ENCODE peak calls at places on chromosomes 6 and 20, in four cellular contexts. F is cardiac muscle cell, E is tibial artery, X is astrocyte. O is an unnamed sample. For H3K36me3, the result is how much of the 10 kb centered on the place peaks cover.

GRCh38 chr6:77463881-77464867 is 883 bp upstream of the HTR1B start:
- DNase-seq in F (no peak), E (peak), X (no peak), O (no peak)

GRCh38 chr6:122365775-122366403 is 33.6 kb upstream of the HSF2 start:
- DNase-seq in F (no peak), E (no peak), X (no peak), O (no peak)

GRCh38 chr6:47672816-47673215 is 25.6 kb upstream of the ADGRF4 start:
- DNase-seq in F (no peak), E (no peak), X (peak), O (no peak)

GRCh38 chr20:3586111-3586510 is 77.1 kb downstream of the GFRA4 start:
- DNase-seq in F (no peak), E (no peak), X (no peak), O (no peak)

GRCh38 chr6:22789315-22789714 is 219.9 kb downstream of the HDGFL1 start:
- DNase-seq in F (no peak), E (no peak), X (no peak), O (no peak)

GRCh38 chr6:105359419-105360366 is 43.2 kb downstream of the PREP start:
- DNase-seq in F (peak), E (no peak), X (peak), O (peak)

GRCh38 chr6:124131779-124132178 is 328.1 kb downstream of the NKAIN2 start:
- DNase-seq in F (no peak), E (no peak), X (no peak), O (no peak)

GRCh38 chr6:166562726-166563125 is 23.8 kb downstream of the RAMACL start:
- DNase-seq in F (no peak), E (no peak), X (no peak), O (no peak)

GRCh38 chr6:141532211-141532610 is 600.5 kb upstream of the GJE1 start:
- DNase-seq in F (no peak), E (no peak), X (no peak), O (no peak)

GRCh38 chr6:1057490-1058135 is 254.3 kb upstream of the FOXQ1 start:
- DNase-seq in F (no peak), E (no peak), X (no peak), O (no peak)

GRCh38 chr6:24536466-24536865 is 41.7 kb downstream of the ALDH5A1 start:
- DNase-seq in F (peak), E (no peak), X (no peak), O (no peak)

GRCh38 chr6:158548418-158549161 is 11.3 kb upstream of the TMEM181 start:
- DNase-seq in F (no peak), E (no peak), X (peak), O (no peak)

GRCh38 chr20:4135385-4136077 is 120.2 kb upstream of the RNF24 start:
- DNase-seq in F (peak), E (no peak), X (peak), O (peak)

GRCh38 chr20:57451759-57452661 is 60.8 kb downstream of the RBM38 start:
- DNase-seq in F (peak), E (no peak), X (no peak), O (no peak)

GRCh38 chr6:5671162-5671561 is 335.6 kb downstream of the NRN1 start:
- DNase-seq in F (peak), E (no peak), X (peak), O (no peak)

GRCh38 chr6:46983007-46983411 is 59.1 kb downstream of the ADGRF1 start:
- DNase-seq in F (no peak), E (no peak), X (peak), O (no peak)

GRCh38 chr20:840858-841567 is 7.5 kb downstream of the FAM110A start:
- DNase-seq in F (no peak), E (no peak), X (no peak), O (no peak)

GRCh38 chr6:32868257-32868788 is 14.3 kb downstream of the PSMB9 start:
- DNase-seq in F (peak), E (peak), X (peak), O (peak)

GRCh38 chr6:90446164-90446563 is 140.7 kb downstream of the MAP3K7 start:
- DNase-seq in F (peak), E (no peak), X (peak), O (no peak)

GRCh38 chr6:134853111-134854055 is 96.5 kb downstream of the ALDH8A1 start:
- DNase-seq in F (peak), E (no peak), X (peak), O (peak)

GRCh38 chr6:56843476-56844349 is 111.2 kb upstream of the BEND6 start:
- DNase-seq in F (peak), E (peak), X (peak), O (peak)

GRCh38 chr6:82484001-82484400 is 120.4 kb downstream of the TPBG start:
- DNase-seq in F (no peak), E (no peak), X (no peak), O (no peak)

GRCh38 chr6:146985966-146986365 is 218.3 kb upstream of the STXBP5 start:
- DNase-seq in F (no peak), E (no peak), X (no peak), O (no peak)

GRCh38 chr6:142945446-142946180 is 637 bp upstream of the HIVEP2 start:
- DNase-seq in F (no peak), E (no peak), X (no peak), O (peak)

GRCh38 chr20:33812673-33813462 is 1.7 kb downstream of the CHMP4B start:
- DNase-seq in F (no peak), E (no peak), X (no peak), O (no peak)

GRCh38 chr6:6678811-6679210 is 90.3 kb downstream of the LY86 start:
- DNase-seq in F (no peak), E (no peak), X (no peak), O (no peak)

GRCh38 chr20:21074605-21075336 is 31.4 kb downstream of the LINC00237 start:
- DNase-seq in F (no peak), E (no peak), X (peak), O (no peak)

GRCh38 chr6:129766959-129767728 is 57.2 kb upstream of the ARHGAP18 start:
- DNase-seq in F (peak), E (no peak), X (peak), O (peak)

GRCh38 chr20:1119128-1119505 is 715 bp downstream of the PSMF1 start:
- DNase-seq in F (no peak), E (no peak), X (no peak), O (no peak)

GRCh38 chr6:118894425-118895240 is 681 bp downstream of the ASF1A start:
- DNase-seq in F (peak), E (peak), X (peak), O (peak)

GRCh38 chr6:26064619-26065257 is 22.5 kb upstream of the HFE start:
- DNase-seq in F (peak), E (no peak), X (peak), O (peak)

GRCh38 chr6:129936329-129937165 is 75.4 kb upstream of the TMEM244 start:
- DNase-seq in F (peak), E (no peak), X (peak), O (peak)

GRCh38 chr20:9053108-9053507 is 15.8 kb upstream of the PLCB4 start:
- DNase-seq in F (no peak), E (no peak), X (no peak), O (no peak)

GRCh38 chr6:64113703-64114102 is 478.1 kb downstream of the PHF3 start:
- DNase-seq in F (peak), E (no peak), X (no peak), O (no peak)

GRCh38 chr6:44598679-44599078 is 211.2 kb downstream of the CDC5L start:
- DNase-seq in F (no peak), E (no peak), X (no peak), O (no peak)

GRCh38 chr6:21595951-21596378 is 2.4 kb downstream of the SOX4 start:
- DNase-seq in F (no peak), E (no peak), X (no peak), O (no peak)

GRCh38 chr6:105810105-105810921 is 275.8 kb upstream of the PRDM1 start:
- DNase-seq in F (peak), E (no peak), X (peak), O (peak)

GRCh38 chr6:144285548-144285797 is 338 bp downstream of the UTRN start:
- DNase-seq in F (no peak), E (no peak), X (no peak), O (no peak)

GRCh38 chr20:49610701-49611538 is 43.0 kb upstream of the PTGIS start:
- DNase-seq in F (peak), E (peak), X (no peak), O (peak)

GRCh38 chr20:23244916-23245552 is 105.6 kb upstream of the NXT1 start:
- DNase-seq in F (no peak), E (no peak), X (no peak), O (no peak)

GRCh38 chr20:23242104-23242503 is 108.5 kb upstream of the NXT1 start:
- DNase-seq in F (no peak), E (no peak), X (no peak), O (no peak)

GRCh38 chr20:23242556-23243180 is 107.9 kb upstream of the NXT1 start:
- DNase-seq in F (no peak), E (no peak), X (no peak), O (no peak)

GRCh38 chr20:23244207-23244915 is 106.2 kb upstream of the NXT1 start:
- DNase-seq in F (peak), E (no peak), X (no peak), O (no peak)

DNA sequence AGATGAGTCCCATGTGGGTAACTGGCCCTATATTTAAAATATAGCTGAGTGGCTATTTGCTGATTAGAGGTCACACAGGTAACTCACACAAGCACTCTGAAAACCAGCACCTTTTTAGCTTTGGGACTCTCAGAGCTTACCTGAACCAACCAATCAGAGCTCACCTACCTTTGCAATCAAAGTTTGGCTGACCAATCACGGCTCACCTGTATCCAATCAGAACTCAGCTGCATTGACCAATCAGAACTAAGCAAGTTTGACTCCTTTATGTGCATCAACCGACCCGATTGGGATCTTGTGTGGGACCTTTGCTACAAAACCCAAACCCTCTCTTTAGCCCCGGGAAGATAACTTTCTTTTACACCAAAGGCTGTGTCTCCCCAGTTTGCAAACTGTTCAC is 106.8 kb upstream of the NXT1 start:
- DNase-seq in F (no peak), E (no peak), X (no peak), O (no peak)
- H3K4me3 ChIP-seq in F (no peak), E (no peak), X (no peak), O (no peak)

DNA sequence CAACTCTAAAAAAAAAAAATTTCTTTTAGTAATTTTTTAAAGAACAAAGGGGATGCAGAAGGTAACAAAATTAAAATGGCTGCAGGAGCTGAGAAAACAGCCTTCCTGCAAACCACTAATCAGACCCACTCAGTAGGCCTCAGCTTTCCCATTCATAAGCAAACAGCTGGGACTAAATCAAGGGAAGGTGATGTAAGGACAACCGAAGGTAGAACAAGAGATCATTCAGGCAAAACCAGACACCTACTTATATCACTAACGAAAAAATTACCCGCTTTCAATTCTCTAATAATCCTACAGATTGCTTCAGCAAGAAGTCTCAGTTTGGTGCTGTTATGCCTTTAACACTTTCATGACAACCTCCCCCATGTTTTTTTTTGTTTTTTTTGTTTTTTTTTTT is 124.0 kb downstream of the ZMYND8 start:
- DNase-seq in F (no peak), E (no peak), X (no peak), O (no peak)
- H3K36me3 ChIP-seq in F (under half), E (under half), X (under half), O (under half)

DNA sequence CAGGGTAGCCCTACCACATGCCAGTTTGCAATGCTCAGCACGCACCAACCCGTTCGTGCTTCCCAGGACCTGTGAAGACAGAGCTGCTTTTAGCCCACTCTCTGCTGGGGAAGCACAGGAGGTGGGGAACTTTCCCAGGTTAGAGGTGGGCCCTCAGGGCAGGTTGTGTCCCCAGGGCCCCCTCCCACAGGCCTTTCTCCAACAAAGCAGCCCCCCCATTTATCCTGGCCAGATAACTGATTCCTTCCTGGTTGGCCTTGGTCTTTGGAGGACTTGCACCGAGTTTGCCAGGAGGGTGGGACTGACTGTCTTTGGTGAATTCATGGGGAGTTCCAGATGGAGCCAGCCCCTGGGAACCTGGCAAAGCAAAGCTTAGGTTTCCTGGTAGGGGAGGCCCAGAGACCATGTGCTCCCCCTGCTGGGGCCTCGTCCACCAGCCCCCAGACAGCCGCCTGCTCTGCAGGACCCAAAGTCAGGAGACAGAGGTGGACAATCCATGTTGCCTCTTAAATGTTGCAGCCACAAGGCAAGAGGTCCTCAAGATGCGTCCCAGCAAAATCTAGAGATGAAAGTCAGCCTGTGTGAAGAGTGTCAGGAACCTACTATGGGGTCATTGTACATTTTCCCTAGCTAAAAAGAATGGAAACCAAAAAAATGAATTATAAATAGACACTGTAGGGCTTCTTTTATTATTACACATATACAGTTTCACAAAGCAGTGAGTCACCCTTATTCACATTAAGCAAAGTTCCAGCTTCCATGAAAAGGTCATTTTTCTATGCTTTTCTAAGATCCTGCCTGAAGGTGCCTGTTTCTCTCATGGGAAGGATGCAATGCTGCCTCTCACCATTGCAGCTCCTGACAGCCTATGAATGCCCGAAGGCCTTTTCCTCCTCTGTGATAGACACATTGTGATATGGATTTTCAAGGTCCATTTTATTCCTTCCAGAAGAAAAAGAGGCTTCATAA is 497.8 kb downstream of the PREX1 start:
- DNase-seq in F (peak), E (no peak), X (peak), O (no peak)
- TF ChIP-seq CTCF in F (peak), E (no peak), X (peak), O (peak)

GRCh38 chr20:62958388-62959100 is 6.0 kb downstream of the SLC17A9 start:
- DNase-seq in F (no peak), E (no peak), X (no peak), O (no peak)
- H3K4me3 ChIP-seq in F (no peak), E (no peak), X (no peak), O (no peak)

DNA sequence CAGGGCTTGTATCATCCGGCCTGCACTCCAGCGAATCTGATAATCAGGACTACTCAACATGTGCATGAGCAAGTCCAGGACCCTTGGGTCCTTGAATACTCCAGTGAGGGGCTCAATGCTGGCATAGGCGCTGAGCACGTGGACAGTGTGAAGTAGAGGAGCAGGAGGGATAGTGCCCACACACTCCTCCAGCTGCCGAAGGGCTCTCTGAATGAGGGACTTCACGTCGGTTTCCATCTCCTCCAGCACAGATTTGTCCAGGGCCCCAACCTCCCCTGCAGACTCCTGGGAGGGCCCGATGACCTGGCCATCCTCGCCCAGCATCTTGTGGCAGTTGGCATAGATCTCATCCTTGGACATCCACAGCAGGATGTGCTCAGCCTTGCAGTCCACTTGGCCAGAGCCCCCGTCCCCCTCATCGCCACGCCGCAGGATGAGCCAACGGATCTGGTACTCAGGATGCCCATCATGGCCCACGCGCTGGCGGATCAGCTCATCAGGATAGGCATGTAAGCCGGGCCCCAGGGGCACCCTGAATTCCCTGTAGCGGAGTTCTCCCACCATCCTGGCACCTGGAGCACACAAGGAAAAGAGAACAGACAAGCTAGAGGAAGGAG is 1.3 kb downstream of the CUL7 start:
- DNase-seq in F (no peak), E (no peak), X (no peak), O (no peak)
- H3K36me3 ChIP-seq in F (under half), E (under half), X (under half), O (under half)

DNA sequence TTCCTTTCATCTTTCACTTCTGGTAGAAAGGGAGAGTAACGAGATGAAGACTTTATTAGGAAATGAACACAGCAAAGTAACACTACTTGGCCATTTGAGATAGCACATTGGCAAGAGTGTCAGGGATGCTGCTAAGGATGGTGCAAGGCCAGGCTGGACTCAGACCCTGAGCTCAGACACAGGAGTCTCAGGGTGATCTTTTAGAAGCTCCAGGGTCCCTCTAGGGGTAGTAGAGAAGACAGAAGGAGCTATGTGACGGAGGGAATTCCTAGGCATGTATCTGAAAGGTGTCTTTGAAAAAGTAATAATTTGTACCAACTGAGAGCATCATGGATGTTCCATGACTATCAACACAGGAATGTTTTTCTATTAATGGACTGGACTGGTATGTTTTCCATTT is 436.5 kb downstream of the DHX35 start:
- DNase-seq in F (no peak), E (no peak), X (no peak), O (no peak)
- TF ChIP-seq CTCF in F (no peak), E (no peak), X (no peak), O (no peak)

DNA sequence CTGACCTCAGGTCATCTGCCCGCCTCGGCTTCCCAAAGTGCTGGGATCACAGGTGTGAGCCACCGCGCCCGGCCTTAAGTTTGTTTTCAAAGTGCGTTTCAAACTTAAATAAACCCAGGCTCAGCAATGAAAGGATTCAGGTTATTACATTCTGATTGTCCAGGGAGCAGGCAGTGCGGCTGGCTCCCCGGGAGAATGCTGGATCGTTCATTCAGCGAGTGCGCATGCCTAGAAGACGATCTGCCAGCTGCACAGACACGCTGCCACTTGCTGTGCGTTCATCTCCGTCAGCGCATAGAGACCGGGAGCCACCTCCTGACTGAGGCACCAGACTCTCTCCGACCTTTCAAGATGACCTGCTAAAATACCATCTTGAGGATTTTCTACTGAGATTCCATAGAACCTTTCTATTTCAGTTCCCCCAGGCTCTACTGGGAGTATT is 163.9 kb upstream of the ZNF217 start:
- DNase-seq in F (no peak), E (no peak), X (no peak), O (no peak)
- H3K4me3 ChIP-seq in F (no peak), E (no peak), X (no peak), O (no peak)

GRCh38 chr20:19967441-19967840 is 49.7 kb upstream of the NAA20 start:
- DNase-seq in F (no peak), E (no peak), X (no peak), O (no peak)

GRCh38 chr20:19966840-19967239 is 50.3 kb upstream of the NAA20 start:
- DNase-seq in F (no peak), E (no peak), X (no peak), O (no peak)

GRCh38 chr20:19962958-19963357 is 54.2 kb upstream of the NAA20 start:
- DNase-seq in F (no peak), E (no peak), X (no peak), O (no peak)

GRCh38 chr20:19961298-19961697 is 55.9 kb upstream of the NAA20 start:
- DNase-seq in F (no peak), E (no peak), X (no peak), O (no peak)

GRCh38 chr20:19964289-19965263 is 52.6 kb upstream of the NAA20 start:
- DNase-seq in F (peak), E (peak), X (peak), O (peak)
- H3K36me3 ChIP-seq in F (under half), E (under half), X (under half), O (under half)

O was measured in brain microvascular endothelial cell.